ENCODE peak calls at places on chromosome 7, in four cellular contexts. S, G, U and Z are unnamed samples.
A peak's percentile ranks its signal among the peaks of the same experiment; 100 is the strongest.

GRCh38 chr7:94087664-94088352 is 83.7 kb upstream of the BET1 start:
- DNase-seq in S (no peak), G (peak; percentile 38), U (no peak), Z (peak; percentile 80)

GRCh38 chr7:115208710-115209540 is 287.0 kb downstream of the MDFIC start:
- DNase-seq in U (no peak), S (no peak), G (no peak), Z (no peak)

GRCh38 chr7:74501298-74501697 is 47.6 kb downstream of the GTF2IRD1 start:
- DNase-seq in G (no peak), S (peak; percentile 85), U (peak; percentile 82), Z (no peak)

GRCh38 chr7:42106562-42106961 is 130.4 kb downstream of the GLI3 start:
- DNase-seq in S (no peak), U (no peak), G (no peak), Z (no peak)

GRCh38 chr7:114084381-114085312 is 165.8 kb upstream of the PPP1R3A start:
- DNase-seq in S (peak; percentile 80), U (no peak), G (peak; percentile 62), Z (no peak)

GRCh38 chr7:45569290-45569685 is 4.9 kb upstream of the ADCY1 start:
- DNase-seq in G (no peak), U (no peak), S (no peak), Z (no peak)

GRCh38 chr7:6619961-6620360 is 4.6 kb downstream of the ZNF853 start:
- DNase-seq in G (no peak), S (no peak), U (no peak), Z (no peak)

GRCh38 chr7:69739906-69740545 is 141.8 kb downstream of the AUTS2 start:
- DNase-seq in G (no peak), S (no peak), U (no peak), Z (peak; percentile 25)

GRCh38 chr7:125061776-125062397 is 132.3 kb upstream of the POT1 start:
- DNase-seq in U (no peak), G (no peak), S (no peak), Z (peak; percentile 19)

GRCh38 chr7:4973728-4974198 is 14.8 kb upstream of the MMD2 start:
- DNase-seq in G (peak; percentile 92), U (peak; percentile 96), S (peak; percentile 97), Z (peak; percentile 91)

DNA sequence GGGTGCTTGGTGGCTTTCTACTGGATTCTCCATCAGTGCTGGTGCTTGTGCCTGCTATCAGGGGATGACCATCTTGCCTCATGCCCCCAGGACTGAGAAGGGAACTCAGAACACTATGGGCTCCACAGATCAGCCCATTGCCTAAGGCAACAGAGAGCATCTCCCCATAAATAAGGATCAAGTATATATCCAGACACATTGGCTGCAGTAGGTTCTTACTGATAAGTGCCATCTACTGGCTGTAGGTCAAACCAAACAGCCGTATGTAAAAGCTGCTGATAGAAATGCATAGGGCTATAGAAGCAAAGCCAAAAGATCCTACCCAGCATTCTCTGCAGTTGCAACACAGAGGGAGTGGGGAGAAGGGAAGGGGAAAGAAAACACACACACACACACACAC is 153.7 kb downstream of the CDK14 start:
- DNase-seq in U (no peak), G (no peak), S (no peak), Z (peak; percentile 33)
- TF ChIP-seq CTCF in U (no peak), G (no peak), S (no peak), Z (peak; percentile 47)

DNA sequence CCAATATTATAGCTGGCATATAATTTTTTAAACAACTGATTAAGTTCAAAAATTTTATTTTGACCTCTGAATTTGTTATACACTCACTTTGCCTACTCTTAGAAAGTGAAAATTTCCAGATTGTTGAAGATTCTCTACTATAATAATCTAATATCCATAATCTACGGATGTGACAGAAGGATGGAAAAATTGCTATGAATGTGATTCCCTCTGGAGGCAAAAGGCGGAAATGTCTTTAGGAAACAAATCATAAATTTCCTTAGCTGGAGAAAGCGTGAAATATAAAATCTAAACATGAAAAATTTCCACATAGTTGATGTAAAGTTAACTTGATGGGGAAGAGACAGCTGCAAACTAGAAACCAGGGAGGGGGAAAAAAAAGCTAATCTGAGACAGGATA is 264.3 kb downstream of the SDHAF3 start:
- DNase-seq in S (no peak), G (no peak), U (no peak), Z (no peak)
- TF ChIP-seq CTCF in S (no peak), G (no peak), U (no peak), Z (no peak)

GRCh38 chr7:33883566-33883965 is 21.8 kb upstream of the BMPER start:
- DNase-seq in S (no peak), U (no peak), G (no peak), Z (no peak)

GRCh38 chr7:33887576-33887975 is 17.8 kb upstream of the BMPER start:
- DNase-seq in U (no peak), S (no peak), G (no peak), Z (no peak)

GRCh38 chr7:33888206-33888605 is 17.1 kb upstream of the BMPER start:
- DNase-seq in S (no peak), G (peak; percentile 6), U (no peak), Z (no peak)

GRCh38 chr7:33885290-33886005 is 19.9 kb upstream of the BMPER start:
- DNase-seq in G (no peak), S (no peak), U (no peak), Z (no peak)

GRCh38 chr7:33886100-33886623 is 19.2 kb upstream of the BMPER start:
- DNase-seq in U (no peak), G (peak; percentile 58), S (no peak), Z (no peak)
- TF ChIP-seq CTCF in U (no peak), G (peak; percentile 52), S (no peak), Z (no peak)

GRCh38 chr7:99928188-99928587 is 1.2 kb downstream of the GJC3 start:
- DNase-seq in U (no peak), S (no peak), G (no peak), Z (no peak)

GRCh38 chr7:99928994-99929729 is at the start of gene GJC3:
- DNase-seq in U (peak; percentile 79), S (peak; percentile 65), G (peak; percentile 53), Z (peak; percentile 48)

GRCh38 chr7:99930376-99930775 is 956 bp upstream of the GJC3 start:
- DNase-seq in S (no peak), U (no peak), G (no peak), Z (no peak)

GRCh38 chr7:99927536-99927935 is 1.9 kb downstream of the GJC3 start:
- DNase-seq in G (no peak), U (no peak), S (no peak), Z (no peak)

GRCh38 chr7:99929730-99930053 is 272 bp upstream of the GJC3 start:
- DNase-seq in G (no peak), S (no peak), U (no peak), Z (no peak)
- TF ChIP-seq CTCF in G (no peak), S (no peak), U (no peak), Z (no peak)

DNA sequence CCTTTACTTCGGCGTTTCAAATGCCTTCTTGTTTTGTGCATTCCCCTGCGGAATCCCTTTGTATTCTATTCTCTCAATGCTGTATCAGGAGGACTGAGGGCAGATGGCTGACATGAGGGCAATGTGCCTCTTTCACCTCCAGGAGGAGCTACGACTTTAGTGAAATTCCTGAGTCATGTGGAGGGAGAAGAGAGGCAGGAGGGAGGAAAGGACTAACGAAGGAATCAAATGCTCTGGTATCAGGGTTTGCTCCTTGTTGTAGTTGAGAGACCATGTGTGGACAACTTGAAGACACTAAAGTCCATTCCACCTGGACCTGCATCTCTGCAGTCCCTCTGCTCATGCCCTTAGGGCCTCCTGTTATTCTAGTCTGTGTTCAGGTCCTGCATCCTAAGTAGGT is 40.2 kb upstream of the PRSS58 start:
- DNase-seq in G (no peak), U (no peak), S (no peak), Z (no peak)
- TF ChIP-seq CTCF in G (peak; percentile 12), U (no peak), S (no peak), Z (peak; percentile 17)

GRCh38 chr7:133564484-133564883 is 311.6 kb downstream of the EXOC4 start:
- DNase-seq in G (no peak), U (no peak), S (no peak), Z (no peak)
- TF ChIP-seq CTCF in G (no peak), U (no peak), S (no peak), Z (no peak)

GRCh38 chr7:38181111-38181510 is 3.1 kb downstream of the STARD3NL start:
- DNase-seq in G (no peak), U (no peak), S (no peak), Z (no peak)
- TF ChIP-seq CTCF in G (no peak), U (no peak), S (no peak), Z (no peak)

DNA sequence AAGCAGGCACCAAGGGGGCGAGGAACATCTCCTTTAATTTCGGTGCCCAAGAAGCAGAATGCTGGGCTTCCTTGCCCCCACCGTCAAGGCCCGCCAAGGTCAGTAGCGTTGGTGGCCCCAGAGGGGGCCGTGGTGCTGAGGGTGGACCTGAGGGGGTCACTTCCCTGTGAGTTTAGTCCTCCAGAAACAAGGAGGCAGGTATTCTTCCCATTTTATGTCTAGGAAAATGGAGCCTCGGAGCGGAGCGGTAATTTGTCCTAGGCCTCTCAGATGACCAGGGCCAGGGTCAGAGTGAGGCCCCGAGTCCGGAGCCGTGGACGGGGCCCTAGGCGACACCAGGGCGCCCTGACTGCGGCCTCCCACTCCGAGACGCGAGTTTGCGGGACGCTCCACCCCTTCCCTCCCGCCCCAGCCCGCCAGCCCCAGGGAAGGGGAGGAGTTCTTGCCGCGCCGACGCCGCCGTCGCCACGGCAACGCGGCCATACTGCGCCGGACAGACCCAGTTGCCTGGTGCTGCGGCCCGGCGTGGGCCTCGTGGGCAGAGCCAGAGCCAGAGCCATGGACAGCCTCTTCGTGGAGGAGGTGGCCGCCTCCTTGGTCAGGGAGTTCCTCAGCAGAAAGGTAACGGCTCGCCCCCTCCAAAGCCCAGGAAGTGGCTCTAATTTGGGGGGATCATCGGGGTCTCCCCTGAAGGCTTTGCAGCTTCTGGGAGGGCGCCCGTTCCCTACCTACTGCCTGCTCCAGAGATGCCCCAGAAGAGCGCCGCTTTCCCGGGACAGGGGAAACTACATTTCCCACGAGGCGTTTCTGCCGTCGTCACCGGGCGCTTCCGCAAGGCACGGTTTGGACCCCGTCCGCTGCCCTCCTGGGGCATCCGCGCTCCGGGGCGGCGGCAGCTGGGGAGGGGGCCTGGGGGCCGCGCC is at the start of gene MINDY4:
- DNase-seq in G (peak; percentile 83), U (peak; percentile 93), S (peak; percentile 87), Z (peak; percentile 89)
- TF ChIP-seq CTCF in G (no peak), U (peak; percentile 9), S (no peak), Z (no peak)

DNA sequence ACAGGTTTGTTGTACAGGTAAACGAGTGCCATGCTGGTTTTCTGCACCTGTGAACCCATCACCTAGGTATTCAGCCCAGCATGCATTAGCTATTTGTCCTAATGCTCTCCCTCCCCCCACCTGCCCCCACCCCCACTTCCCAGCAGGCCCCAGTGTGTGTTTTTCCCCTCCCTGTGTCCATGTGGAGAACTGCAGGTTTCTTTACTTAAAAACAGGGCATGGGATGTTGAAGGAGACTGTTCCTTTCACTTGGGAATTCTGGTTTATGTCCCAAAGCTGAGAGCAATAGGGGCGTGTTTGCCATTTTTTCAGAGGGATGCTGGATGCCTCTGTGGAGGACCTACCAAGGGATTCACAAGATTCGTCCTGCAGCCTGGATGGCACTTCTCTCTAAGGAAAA is 135.8 kb downstream of the GALNT17 start:
- DNase-seq in U (no peak), S (no peak), G (no peak), Z (no peak)
- TF ChIP-seq CTCF in U (no peak), S (no peak), G (no peak), Z (no peak)